ENCODE peak calls at places on chromosomes 4 and X, in eight cellular contexts. F is upper lobe of left lung; P is HTR-8/SVneo; C is A549; G is stimulated activated CD8-positive, alpha-beta memory T cell treated with anti-CD3 and anti-CD28 coated beads, Interleukin-15, amount 100 ng/mL, for 4 hours; Y is pancreas; T is fibroblast of lung; J is stimulated activated CD4-positive, alpha-beta T cell treated with anti-CD3 and anti-CD28 coated beads, Interleukin-4, amount 100 ng/mL, for 1 hour. V is an unnamed sample.

GRCh38 chrX:103913356-103914020 is 48.9 kb upstream of the TMSB15B start:
- DNase-seq in F (no peak), T (peak), G (no peak), C (no peak), J (no peak), P (no peak), Y (no peak), V (no peak)

GRCh38 chr4:89954906-89955305 is 60.3 kb downstream of the MMRN1 start:
- DNase-seq in J (no peak), T (no peak), Y (no peak), G (no peak), P (no peak), C (no peak), F (no peak), V (no peak)

GRCh38 chrX:47515941-47516649 is 33.1 kb upstream of the ZNF41 start:
- DNase-seq in P (no peak), Y (no peak), F (no peak), J (no peak), G (no peak), C (peak), T (peak), V (no peak)

GRCh38 chr4:88341227-88342192 is 37.1 kb upstream of the HERC6 start:
- DNase-seq in C (peak), J (no peak), Y (no peak), T (peak), G (no peak), P (peak), F (peak), V (peak)

GRCh38 chrX:154043003-154043402 is 23.3 kb upstream of the IRAK1 start:
- DNase-seq in C (no peak), P (no peak), F (no peak), T (peak), J (no peak), G (no peak), Y (no peak), V (no peak)

GRCh38 chr4:38514465-38515146 is 149.4 kb upstream of the KLF3 start:
- DNase-seq in C (no peak), J (no peak), F (no peak), T (no peak), Y (no peak), G (no peak), P (no peak), V (no peak)

GRCh38 chr4:54658321-54659093 is 750 bp downstream of the KIT start:
- DNase-seq in Y (peak), T (peak), G (no peak), J (peak), P (no peak), F (peak), C (peak), V (no peak)

GRCh38 chrX:155148724-155149537 is 67.3 kb upstream of the VBP1 start:
- DNase-seq in F (no peak), J (peak), G (no peak), T (no peak), P (no peak), C (peak), Y (no peak), V (no peak)

GRCh38 chr4:102288497-102288896 is 56.8 kb downstream of the SLC39A8 start:
- DNase-seq in J (no peak), T (no peak), P (no peak), Y (no peak), G (no peak), F (no peak), C (no peak), V (no peak)

GRCh38 chrX:10722804-10723364 is 102.5 kb upstream of the MID1 start:
- DNase-seq in C (peak), G (no peak), F (peak), J (no peak), Y (peak), T (peak), P (peak), V (no peak)

GRCh38 chr4:35539404-35540055 is 704.8 kb downstream of the ARAP2 start:
- DNase-seq in T (no peak), Y (no peak), C (no peak), P (no peak), G (no peak), J (no peak), F (no peak), V (no peak)

GRCh38 chr4:82217986-82218715 is 155.6 kb downstream of the HNRNPD start:
- DNase-seq in G (no peak), T (no peak), F (no peak), J (no peak), P (no peak), Y (no peak), C (peak), V (no peak)

GRCh38 chrX:16466640-16467432 is 183.1 kb upstream of the S100G start:
- DNase-seq in C (no peak), Y (no peak), T (peak), P (peak), G (no peak), F (no peak), J (no peak), V (no peak)

GRCh38 chr4:89307446-89308160 is at the start of gene GPRIN3:
- DNase-seq in Y (peak), P (no peak), F (peak), G (peak), C (peak), J (peak), T (peak), V (no peak)

GRCh38 chr4:110477836-110478235 is 1.9 kb downstream of the ENPEP start:
- DNase-seq in T (no peak), F (no peak), C (no peak), Y (no peak), P (no peak), J (no peak), G (no peak), V (no peak)

V was measured in SW 1271.